ENCODE peak calls at places on chromosome 20, in eight cellular contexts. One of them, this sample, is unnamed.

GRCh38 chr20:19779634-19780033 is 21.6 kb downstream of the RIN2 start:
- ATAC-seq in Right ventricle myocardium superior: no peak
- ATAC-seq in activated naive CD4-positive, alpha-beta T cell treated with anti-CD3 and anti-CD28 coated beads, Interleukin-2, amount 50 U/mL, for 72 hours: no peak
- ATAC-seq in stimulated activated memory B cell treated with anti-CD40 and anti-IgM and Interleukin-4, amounts not matched to agents 10 μg/mL and 1 μg/mL and 100 μg/mL, for 72 hours: peak; percentile 71
- ATAC-seq in psoas muscle: no peak
- ATAC-seq in lung: no peak
- ATAC-seq in mucosa of descending colon: no peak
- ATAC-seq in HepG2: no peak
- ATAC-seq in this sample: no peak

GRCh38 chr20:9223296-9223695 is 154.4 kb downstream of the PLCB4 start:
- ATAC-seq in Right ventricle myocardium superior: no peak
- ATAC-seq in activated naive CD4-positive, alpha-beta T cell treated with anti-CD3 and anti-CD28 coated beads, Interleukin-2, amount 50 U/mL, for 72 hours: no peak
- ATAC-seq in mucosa of descending colon: no peak
- ATAC-seq in stimulated activated memory B cell treated with anti-CD40 and anti-IgM and Interleukin-4, amounts not matched to agents 10 μg/mL and 1 μg/mL and 100 μg/mL, for 72 hours: no peak
- ATAC-seq in psoas muscle: no peak
- ATAC-seq in HepG2: no peak
- ATAC-seq in lung: no peak
- ATAC-seq in this sample: no peak

GRCh38 chr20:35283441-35284266 is 918 bp downstream of the EIF6 start:
- ATAC-seq in activated naive CD4-positive, alpha-beta T cell treated with anti-CD3 and anti-CD28 coated beads, Interleukin-2, amount 50 U/mL, for 72 hours: peak; percentile 58
- ATAC-seq in mucosa of descending colon: peak; percentile 40
- ATAC-seq in psoas muscle: no peak
- ATAC-seq in Right ventricle myocardium superior: no peak
- ATAC-seq in lung: no peak
- ATAC-seq in stimulated activated memory B cell treated with anti-CD40 and anti-IgM and Interleukin-4, amounts not matched to agents 10 μg/mL and 1 μg/mL and 100 μg/mL, for 72 hours: no peak
- ATAC-seq in HepG2: no peak
- ATAC-seq in this sample: no peak

GRCh38 chr20:13777171-13777601 is 7.5 kb downstream of the ESF1 start:
- ATAC-seq in Right ventricle myocardium superior: no peak
- ATAC-seq in mucosa of descending colon: no peak
- ATAC-seq in HepG2: no peak
- ATAC-seq in lung: no peak
- ATAC-seq in activated naive CD4-positive, alpha-beta T cell treated with anti-CD3 and anti-CD28 coated beads, Interleukin-2, amount 50 U/mL, for 72 hours: peak; percentile 96
- ATAC-seq in stimulated activated memory B cell treated with anti-CD40 and anti-IgM and Interleukin-4, amounts not matched to agents 10 μg/mL and 1 μg/mL and 100 μg/mL, for 72 hours: peak; percentile 74
- ATAC-seq in psoas muscle: no peak
- ATAC-seq in this sample: no peak

GRCh38 chr20:17562804-17563305 is 7.0 kb upstream of the DSTN start:
- ATAC-seq in HepG2: peak; percentile 50
- ATAC-seq in Right ventricle myocardium superior: peak; percentile 75
- ATAC-seq in mucosa of descending colon: no peak
- ATAC-seq in psoas muscle: no peak
- ATAC-seq in stimulated activated memory B cell treated with anti-CD40 and anti-IgM and Interleukin-4, amounts not matched to agents 10 μg/mL and 1 μg/mL and 100 μg/mL, for 72 hours: no peak
- ATAC-seq in lung: peak; percentile 48
- ATAC-seq in activated naive CD4-positive, alpha-beta T cell treated with anti-CD3 and anti-CD28 coated beads, Interleukin-2, amount 50 U/mL, for 72 hours: no peak
- ATAC-seq in this sample: peak; percentile 70

GRCh38 chr20:62618622-62619529 is 23.4 kb upstream of the SLCO4A1 start:
- ATAC-seq in Right ventricle myocardium superior: no peak
- ATAC-seq in stimulated activated memory B cell treated with anti-CD40 and anti-IgM and Interleukin-4, amounts not matched to agents 10 μg/mL and 1 μg/mL and 100 μg/mL, for 72 hours: peak; percentile 73
- ATAC-seq in mucosa of descending colon: no peak
- ATAC-seq in lung: no peak
- ATAC-seq in activated naive CD4-positive, alpha-beta T cell treated with anti-CD3 and anti-CD28 coated beads, Interleukin-2, amount 50 U/mL, for 72 hours: peak; percentile 73
- ATAC-seq in HepG2: no peak
- ATAC-seq in psoas muscle: no peak
- ATAC-seq in this sample: no peak

GRCh38 chr20:3673551-3674070 is 8.2 kb downstream of the ADAM33 start:
- ATAC-seq in activated naive CD4-positive, alpha-beta T cell treated with anti-CD3 and anti-CD28 coated beads, Interleukin-2, amount 50 U/mL, for 72 hours: no peak
- ATAC-seq in HepG2: no peak
- ATAC-seq in Right ventricle myocardium superior: no peak
- ATAC-seq in lung: no peak
- ATAC-seq in mucosa of descending colon: no peak
- ATAC-seq in stimulated activated memory B cell treated with anti-CD40 and anti-IgM and Interleukin-4, amounts not matched to agents 10 μg/mL and 1 μg/mL and 100 μg/mL, for 72 hours: no peak
- ATAC-seq in psoas muscle: no peak
- ATAC-seq in this sample: no peak

GRCh38 chr20:41248371-41249024 is 69.0 kb downstream of the ZHX3 start:
- ATAC-seq in stimulated activated memory B cell treated with anti-CD40 and anti-IgM and Interleukin-4, amounts not matched to agents 10 μg/mL and 1 μg/mL and 100 μg/mL, for 72 hours: peak; percentile 54
- ATAC-seq in psoas muscle: peak; percentile 36
- ATAC-seq in HepG2: no peak
- ATAC-seq in activated naive CD4-positive, alpha-beta T cell treated with anti-CD3 and anti-CD28 coated beads, Interleukin-2, amount 50 U/mL, for 72 hours: no peak
- ATAC-seq in Right ventricle myocardium superior: peak; percentile 75
- ATAC-seq in mucosa of descending colon: peak; percentile 60
- ATAC-seq in lung: no peak
- ATAC-seq in this sample: peak; percentile 81